ENCODE peak calls at places on chromosomes 1 and 21, in five cellular contexts. U is IMR-90, O is neuronal stem cell, L is mesendoderm, C is H9. Y is an unnamed sample.

GRCh38 chr1:63821650-63822049 is 47.8 kb downstream of the ROR1 start:
- DNase-seq in U (peak), O (no peak), L (no peak), C (no peak), Y (no peak)

GRCh38 chr1:219174672-219175564 is 1.2 kb downstream of the LYPLAL1 start:
- DNase-seq in U (peak), O (peak), L (peak), C (no peak), Y (no peak)

GRCh38 chr1:1620433-1621139 is 5.3 kb downstream of the MIB2 start:
- DNase-seq in U (no peak), O (no peak), L (no peak), C (no peak), Y (no peak)

GRCh38 chr1:186782791-186783190 is 46.0 kb upstream of the PLA2G4A start:
- DNase-seq in U (peak), O (no peak), L (no peak), C (no peak), Y (no peak)

GRCh38 chr21:20463362-20463761 is 534.8 kb upstream of the NCAM2 start:
- DNase-seq in U (no peak), O (no peak), L (no peak), C (no peak), Y (no peak)

GRCh38 chr1:47252369-47252768 is 20.3 kb upstream of the TAL1 start:
- DNase-seq in U (no peak), O (no peak), L (no peak), C (no peak), Y (no peak)

GRCh38 chr1:29586215-29586614 is 349.9 kb downstream of the PTPRU start:
- DNase-seq in U (no peak), O (no peak), L (no peak), C (no peak), Y (no peak)

GRCh38 chr1:101000141-101000867 is 25.3 kb downstream of the DPH5 start:
- DNase-seq in U (peak), O (no peak), L (no peak), C (no peak), Y (no peak)

GRCh38 chr1:28508435-28508754 is 2.6 kb downstream of the RCC1 start:
- DNase-seq in U (no peak), O (no peak), L (peak), C (no peak), Y (no peak)

GRCh38 chr21:25867041-25867440 is 132.3 kb downstream of the GABPA start:
- DNase-seq in U (no peak), O (no peak), L (no peak), C (no peak), Y (no peak)

GRCh38 chr1:15620155-15620545 is 2.9 kb downstream of the DDI2 start:
- DNase-seq in U (peak), O (no peak), L (peak), C (no peak), Y (no peak)

GRCh38 chr1:51564124-51564523 is 45.1 kb upstream of the EPS15 start:
- DNase-seq in U (peak), O (no peak), L (no peak), C (no peak), Y (no peak)
- H2AK5ac ChIP-seq in U (no peak), O (no peak), L (no peak), C (no peak), Y (no peak)

GRCh38 chr1:229106526-229107105 is 164.3 kb upstream of the RAB4A start:
- DNase-seq in U (no peak), O (no peak), L (no peak), C (no peak), Y (no peak)
- H2AK5ac ChIP-seq in U (no peak), O (no peak), L (no peak), C (no peak), Y (no peak)

GRCh38 chr1:214460304-214460916 is 91.0 kb downstream of the PTPN14 start:
- DNase-seq in U (no peak), O (no peak), L (no peak), C (no peak), Y (no peak)
- H2AK5ac ChIP-seq in U (no peak), O (no peak), L (no peak), C (no peak), Y (peak)

GRCh38 chr1:23574265-23574754 is 15.0 kb upstream of the ID3 start:
- DNase-seq in U (no peak), O (no peak), L (no peak), C (no peak), Y (no peak)
- H2AK5ac ChIP-seq in U (peak), O (peak), L (no peak), C (no peak), Y (no peak)

GRCh38 chr1:214317300-214317699 is 36.3 kb downstream of the SMYD2 start:
- DNase-seq in U (no peak), O (no peak), L (peak), C (peak), Y (peak)
- H2AK5ac ChIP-seq in U (no peak), O (no peak), L (no peak), C (no peak), Y (no peak)

GRCh38 chr21:33972539-33972938 is 56.9 kb upstream of the ATP5PO start:
- DNase-seq in U (no peak), O (no peak), L (no peak), C (no peak), Y (no peak)
- H2AK5ac ChIP-seq in U (peak), O (no peak), L (no peak), C (no peak), Y (peak)

GRCh38 chr1:19435181-19435580 is 50.2 kb downstream of the CAPZB start:
- DNase-seq in U (peak), O (no peak), L (no peak), C (no peak), Y (no peak)
- H2AK5ac ChIP-seq in U (peak), O (no peak), L (no peak), C (no peak), Y (no peak)

DNA sequence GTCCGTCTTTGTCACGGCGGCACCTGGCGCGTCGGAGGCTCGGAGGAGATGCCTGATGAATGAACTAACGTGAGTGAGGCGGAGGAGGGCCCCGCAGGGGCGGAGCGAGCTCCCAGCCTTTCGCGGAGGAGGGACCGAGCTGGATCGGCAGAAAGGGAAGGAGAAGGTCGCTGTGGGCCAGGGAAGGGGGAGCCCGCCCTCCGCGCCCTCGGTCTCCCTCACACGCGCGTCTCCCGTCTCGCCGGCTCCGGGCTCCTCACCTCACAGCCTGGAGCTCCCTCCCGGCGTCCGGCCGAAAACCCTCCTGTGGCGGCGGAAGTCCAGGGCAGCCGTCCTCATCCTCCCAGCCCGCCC is 518 bp downstream of the ZNF496 start:
- DNase-seq in U (peak), O (peak), L (peak), C (peak), Y (peak)
- H2AK5ac ChIP-seq in U (no peak), O (peak), L (no peak), C (no peak), Y (no peak)